ENCODE peak calls at places on chromosome 14, in ten cellular contexts. T is OCI-LY7; V is HFF-Myc; U is activated gamma-delta T cell treated with Interleukin-2 at 50 U/mL for 16 hours; M is NCI-H146; C is lung; N is activated CD4-positive, alpha-beta memory T cell treated with anti-CD3 and anti-CD28 coated beads for 36 hours; Q is naive B cell; K is GM04503; D is Daoy. B is an unnamed sample.

GRCh38 chr14:103683139-103683538 is 32.1 kb downstream of the XRCC3 start:
- DNase-seq in T (no peak), V (no peak), U (no peak), M (no peak), C (no peak), N (no peak), Q (no peak), K (no peak), D (no peak), B (no peak)

GRCh38 chr14:67583711-67584644 is 16.1 kb downstream of the PIGH start:
- DNase-seq in T (peak; percentile 64), V (no peak), U (peak; percentile 16), M (peak; percentile 42), C (no peak), N (peak; percentile 32), Q (peak; percentile 53), K (no peak), D (peak; percentile 44), B (no peak)

GRCh38 chr14:33647385-33647786 is 303.5 kb downstream of the EGLN3 start:
- DNase-seq in T (no peak), V (peak; percentile 95), U (no peak), M (no peak), C (no peak), N (no peak), Q (no peak), K (peak; percentile 96), D (peak; percentile 96), B (no peak)

GRCh38 chr14:43135877-43136411 is 1371.1 kb downstream of the FSCB start:
- DNase-seq in T (no peak), V (no peak), U (no peak), M (no peak), C (no peak), N (no peak), Q (no peak), K (no peak), D (no peak), B (no peak)

GRCh38 chr14:50116986-50117385 is 614 bp upstream of the VCPKMT start:
- DNase-seq in T (no peak), V (no peak), U (no peak), M (no peak), C (no peak), N (no peak), Q (no peak), K (no peak), D (no peak), B (no peak)

GRCh38 chr14:68880581-68881105 is 87.8 kb upstream of the ZFP36L1 start:
- DNase-seq in T (no peak), V (no peak), U (no peak), M (no peak), C (no peak), N (no peak), Q (no peak), K (no peak), D (no peak), B (no peak)

GRCh38 chr14:98136420-98136819 is 1135.6 kb downstream of the BCL11B start:
- DNase-seq in T (no peak), V (no peak), U (no peak), M (no peak), C (no peak), N (peak; percentile 27), Q (no peak), K (no peak), D (no peak), B (no peak)

GRCh38 chr14:68585690-68586089 is 207.2 kb downstream of the ZFP36L1 start:
- DNase-seq in T (no peak), V (no peak), U (no peak), M (no peak), C (no peak), N (no peak), Q (no peak), K (no peak), D (no peak), B (no peak)

GRCh38 chr14:104313674-104314073 is 175.3 kb downstream of the KIF26A start:
- DNase-seq in T (no peak), V (no peak), U (no peak), M (no peak), C (no peak), N (no peak), Q (no peak), K (no peak), D (no peak), B (no peak)

GRCh38 chr14:96494331-96494730 is 7.9 kb upstream of the PAPOLA start:
- DNase-seq in T (no peak), V (no peak), U (no peak), M (no peak), C (no peak), N (no peak), Q (no peak), K (no peak), D (no peak), B (no peak)

B was measured in activated T-cell treated with anti-CD3 and anti-CD28 coated beads for 4 hours.